ENCODE peak calls at places on chromosomes 4 and X, in ten cellular contexts. L is ecto neural progenitor cell; K is activated naive CD8-positive, alpha-beta T cell treated with anti-CD3 and anti-CD28 coated beads, Interleukin-2, amount 50 U/mL, for 16 hours; Q is activated T-cell treated with anti-CD3 and anti-CD28 coated beads, Interleukin-2, amount 50 U/mL, for 72 hours; F is COR-L47; G is central memory CD4-positive, alpha-beta T cell; T is stimulated activated CD4-positive, alpha-beta T cell treated with anti-CD3 and anti-CD28 coated beads, Interleukin-2, amount 100 ng/mL, for 48 hours; C is glomerular endothelial cell; S is NCI-H1092 treated with DMSO at 0.1 percent for 48 hours; P is activated T-helper 2 cell treated with anti-CD3 and anti-CD28 coated beads, Interferon-gamma antibody, Interleukin-2, Interleukin-4, amounts not matched to agents 10 μg/mL and 5 μg/mL and 100 μg/mL, durations not matched to agents 14 hours and 24 hours and 36 hours. M is an unnamed sample.

GRCh38 chr4:147732516-147733193 is 767 bp downstream of the ARHGAP10 start:
- DNase-seq in L (peak; percentile 72), K (no peak), Q (peak; percentile 35), F (no peak), G (no peak), T (no peak), C (no peak), S (peak; percentile 28), P (no peak), M (no peak)

GRCh38 chrX:125444659-125445058 is 125.0 kb downstream of the TEX13C start:
- DNase-seq in L (no peak), K (no peak), Q (no peak), F (no peak), G (no peak), T (no peak), C (no peak), S (no peak), P (no peak), M (no peak)

GRCh38 chrX:24465524-24465850 is 401 bp downstream of the PDK3 start:
- DNase-seq in L (no peak), K (no peak), Q (peak; percentile 13), F (no peak), G (no peak), T (no peak), C (no peak), S (no peak), P (no peak), M (no peak)

GRCh38 chr4:83772680-83773079 is 236.8 kb downstream of the GPAT3 start:
- DNase-seq in L (no peak), K (no peak), Q (no peak), F (no peak), G (no peak), T (no peak), C (no peak), S (no peak), P (no peak), M (no peak)

GRCh38 chrX:16213970-16214369 is 46.7 kb downstream of the MAGEB17 start:
- DNase-seq in L (no peak), K (no peak), Q (no peak), F (no peak), G (no peak), T (no peak), C (no peak), S (no peak), P (no peak), M (no peak)

GRCh38 chrX:9337056-9337455 is 127.8 kb upstream of the TBL1X start:
- DNase-seq in L (no peak), K (no peak), Q (no peak), F (no peak), G (no peak), T (no peak), C (no peak), S (peak; percentile 3), P (no peak), M (no peak)

GRCh38 chr4:158280856-158281255 is 70.6 kb downstream of the TMEM144 start:
- DNase-seq in L (no peak), K (no peak), Q (no peak), F (no peak), G (no peak), T (no peak), C (no peak), S (no peak), P (no peak), M (no peak)

GRCh38 chrX:153744210-153745066 is 19.6 kb upstream of the PLXNB3 start:
- DNase-seq in L (peak; percentile 73), K (no peak), Q (peak; percentile 30), F (no peak), G (no peak), T (no peak), C (no peak), S (peak; percentile 46), P (no peak), M (no peak)

GRCh38 chr4:114180481-114180880 is 201.0 kb upstream of the ARSJ start:
- DNase-seq in L (peak; percentile 50), K (peak; percentile 3), Q (peak; percentile 25), F (no peak), G (peak; percentile 2), T (peak; percentile 7), C (peak; percentile 50), S (peak; percentile 9), P (no peak), M (peak; percentile 5)

GRCh38 chrX:28586291-28586690 is 955 bp upstream of the IL1RAPL1 start:
- DNase-seq in L (peak; percentile 56), K (no peak), Q (no peak), F (no peak), G (no peak), T (no peak), C (no peak), S (no peak), P (no peak), M (no peak)

GRCh38 chrX:17242470-17242869 is 132.5 kb upstream of the NHS start:
- DNase-seq in L (peak; percentile 52), K (no peak), Q (peak; percentile 21), F (peak; percentile 73), G (peak; percentile 4), T (peak; percentile 15), C (peak; percentile 36), S (peak; percentile 67), P (peak; percentile 6), M (no peak)

GRCh38 chr4:71338846-71339593 is at the start of gene SLC4A4:
- DNase-seq in L (no peak), K (no peak), Q (peak; percentile 2), F (no peak), G (no peak), T (no peak), C (no peak), S (no peak), P (no peak), M (peak; percentile 52)